ENCODE peak calls at places on chromosomes 13 and 19, in four cellular contexts. Z, J, D and M are unnamed samples.

GRCh38 chr13:21925720-21926119 is 254.8 kb downstream of the FGF9 start:
- DNase-seq in J (no peak), Z (no peak), D (no peak), M (no peak)

GRCh38 chr13:59391696-59392095 is 772.0 kb downstream of the DIAPH3 start:
- DNase-seq in Z (peak), D (peak), J (peak), M (peak)

GRCh38 chr13:114275309-114275708 is 6.1 kb upstream of the UPF3A start:
- DNase-seq in D (no peak), J (no peak), Z (no peak), M (no peak)

GRCh38 chr13:24124789-24125476 is 35.6 kb upstream of the SPATA13 start:
- DNase-seq in J (no peak), D (peak), Z (no peak), M (peak)

GRCh38 chr19:3154957-3155736 is 19.3 kb downstream of the GNA15 start:
- DNase-seq in D (peak), J (peak), Z (no peak), M (no peak)

GRCh38 chr13:110047511-110047910 is 259.4 kb downstream of the COL4A1 start:
- DNase-seq in D (no peak), J (peak), Z (no peak), M (no peak)

GRCh38 chr13:49346460-49346859 is 97.4 kb downstream of the CAB39L start:
- DNase-seq in D (no peak), Z (no peak), J (no peak), M (no peak)

GRCh38 chr13:40682449-40683240 is 16.2 kb upstream of the FOXO1 start:
- DNase-seq in D (peak), Z (no peak), J (no peak), M (no peak)

GRCh38 chr19:38978315-38978689 is 2.8 kb upstream of the FBXO17 start:
- DNase-seq in D (no peak), J (no peak), Z (no peak), M (no peak)

GRCh38 chr19:16608290-16608704 is 19.7 kb downstream of the MED26 start:
- DNase-seq in D (no peak), J (no peak), Z (no peak), M (no peak)

GRCh38 chr13:99819962-99820361 is 151.6 kb downstream of the ZIC5 start:
- DNase-seq in J (no peak), Z (no peak), D (no peak), M (no peak)

GRCh38 chr13:43489168-43489730 is 297.5 kb downstream of the ENOX1 start:
- DNase-seq in D (no peak), Z (no peak), J (peak), M (no peak)

GRCh38 chr19:33089061-33089460 is 8.1 kb downstream of the GPATCH1 start:
- DNase-seq in D (no peak), Z (no peak), J (no peak), M (no peak)

GRCh38 chr13:48852911-48853310 is 122.8 kb upstream of the FNDC3A start:
- DNase-seq in D (no peak), Z (no peak), J (no peak), M (no peak)

GRCh38 chr13:105611424-105611823 is 924.0 kb downstream of the EFNB2 start:
- DNase-seq in D (no peak), Z (no peak), J (no peak), M (no peak)

GRCh38 chr13:113630296-113630695 is 27.7 kb downstream of the ATP4B start:
- DNase-seq in D (no peak), J (no peak), Z (no peak), M (no peak)

GRCh38 chr13:91313103-91313502 is 34.4 kb upstream of the MIR17HG start:
- DNase-seq in Z (no peak), J (no peak), D (peak), M (no peak)

GRCh38 chr19:18473003-18473705 is 35.2 kb upstream of the ISYNA1 start:
- DNase-seq in Z (no peak), J (no peak), D (no peak), M (no peak)

GRCh38 chr13:22028831-22029230 is 358.0 kb downstream of the FGF9 start:
- DNase-seq in D (no peak), J (no peak), Z (no peak), M (no peak)

GRCh38 chr13:33316890-33317289 is 31.3 kb upstream of the STARD13 start:
- DNase-seq in D (no peak), J (no peak), Z (no peak), M (no peak)

GRCh38 chr13:30088312-30088855 is 219.0 kb downstream of the KATNAL1 start:
- DNase-seq in J (no peak), D (no peak), Z (no peak), M (no peak)

GRCh38 chr13:51837016-51837415 is 8.0 kb downstream of the TMEM272 start:
- DNase-seq in J (no peak), D (no peak), Z (no peak), M (no peak)

GRCh38 chr19:9128171-9128570 is 1.4 kb upstream of the OR7G3 start:
- DNase-seq in J (no peak), D (no peak), Z (no peak), M (no peak)

GRCh38 chr13:25528266-25528665 is 156.5 kb downstream of the ATP8A2 start:
- DNase-seq in Z (no peak), J (no peak), D (no peak), M (no peak)

GRCh38 chr13:37695200-37695599 is 96.6 kb upstream of the POSTN start:
- DNase-seq in J (no peak), Z (no peak), D (no peak), M (no peak)